ENCODE peak calls at places on chromosomes 7 and 10, in five cellular contexts. U is stomach, E is K562, M is sigmoid colon, S is upper lobe of left lung. P is an unnamed sample.

GRCh38 chr7:105454058-105454739 is 65.5 kb upstream of the SRPK2 start:
- DNase-seq in U (no peak), S (no peak), M (no peak), E (no peak), P (no peak)

GRCh38 chr10:118914626-118915025 is 114.9 kb upstream of the NANOS1 start:
- DNase-seq in E (no peak), S (no peak), M (no peak), U (no peak), P (no peak)

GRCh38 chr7:13908667-13909382 is 80.6 kb downstream of the ETV1 start:
- DNase-seq in M (no peak), E (no peak), U (no peak), S (no peak), P (no peak)

GRCh38 chr7:151202836-151203235 is 7.5 kb downstream of the H2BK1 start:
- DNase-seq in U (no peak), M (no peak), E (no peak), S (no peak), P (no peak)

GRCh38 chr7:101618916-101619315 is 10.2 kb downstream of the MYL10 start:
- DNase-seq in S (peak), M (no peak), E (no peak), U (no peak), P (no peak)

GRCh38 chr7:108307246-108307982 is 148.8 kb downstream of the NRCAM start:
- DNase-seq in M (no peak), E (no peak), S (no peak), U (no peak), P (no peak)

GRCh38 chr7:24566274-24566673 is 7.0 kb upstream of the PALS2 start:
- DNase-seq in U (no peak), E (no peak), M (no peak), S (no peak), P (no peak)

GRCh38 chr10:14624600-14624999 is 150.1 kb downstream of the FAM107B start:
- DNase-seq in E (no peak), S (no peak), M (no peak), U (no peak), P (no peak)

GRCh38 chr10:113965077-113965476 is 78.6 kb upstream of the ADRB1 start:
- DNase-seq in U (no peak), S (no peak), M (no peak), E (no peak), P (no peak)

GRCh38 chr7:30656611-30657010 is 25.6 kb downstream of the CRHR2 start:
- DNase-seq in S (no peak), E (no peak), U (no peak), M (peak), P (peak)

GRCh38 chr10:132793871-132794849 is 8.2 kb upstream of the NKX6-2 start:
- DNase-seq in S (peak), E (no peak), M (no peak), U (no peak), P (no peak)

GRCh38 chr7:39299695-39300094 is 266.5 kb upstream of the YAE1 start:
- DNase-seq in M (no peak), E (no peak), U (no peak), S (no peak), P (no peak)

GRCh38 chr7:105439174-105439893 is 50.6 kb upstream of the SRPK2 start:
- DNase-seq in E (peak), S (no peak), M (no peak), U (peak), P (no peak)

GRCh38 chr7:45923818-45924217 is 2.7 kb upstream of the IGFBP3 start:
- DNase-seq in E (no peak), U (no peak), S (no peak), M (no peak), P (no peak)

GRCh38 chr10:43926371-43926770 is 277.7 kb upstream of the ZNF32 start:
- DNase-seq in E (no peak), S (no peak), U (no peak), M (no peak), P (no peak)

GRCh38 chr7:132187869-132188789 is 388.1 kb downstream of the PLXNA4 start:
- DNase-seq in E (no peak), U (no peak), M (no peak), S (no peak), P (no peak)

GRCh38 chr10:48775206-48775517 is 90.5 kb downstream of the WDFY4 start:
- DNase-seq in S (no peak), U (no peak), E (no peak), M (no peak), P (no peak)

GRCh38 chr7:27409776-27410175 is 167.2 kb downstream of the EVX1 start:
- DNase-seq in S (no peak), E (no peak), M (no peak), U (no peak), P (no peak)

GRCh38 chr7:134140889-134141867 is 14.0 kb downstream of the LRGUK start:
- DNase-seq in M (peak), E (peak), U (peak), S (no peak), P (no peak)

GRCh38 chr10:60142736-60143135 is 236.4 kb upstream of the CCDC6 start:
- DNase-seq in E (no peak), M (no peak), S (no peak), U (no peak), P (no peak)

GRCh38 chr10:60144099-60144498 is 237.7 kb upstream of the CCDC6 start:
- DNase-seq in S (no peak), E (no peak), M (no peak), U (no peak), P (no peak)

GRCh38 chr10:60140681-60141632 is 234.6 kb upstream of the CCDC6 start:
- DNase-seq in S (no peak), U (no peak), E (peak), M (peak), P (no peak)

GRCh38 chr10:60139798-60140566 is 233.6 kb upstream of the CCDC6 start:
- DNase-seq in E (no peak), U (no peak), M (no peak), S (no peak), P (no peak)

GRCh38 chr10:60141916-60142559 is 235.7 kb upstream of the CCDC6 start:
- DNase-seq in E (peak), U (no peak), M (no peak), S (no peak), P (no peak)
- H3K27ac ChIP-seq in E (no peak), U (no peak), M (peak), S (no peak), P (peak)

GRCh38 chr7:122864016-122864415 is 22.2 kb downstream of the CADPS2 start:
- DNase-seq in E (no peak), M (no peak), S (no peak), U (no peak), P (no peak)
- TF ChIP-seq EP300 in E (no peak), M (no peak), S (no peak), U (no peak), P (no peak)

GRCh38 chr10:102509387-102509786 is 5.6 kb downstream of the SUFU start:
- DNase-seq in M (no peak), S (no peak), E (no peak), U (no peak), P (no peak)

GRCh38 chr10:102505462-102506115 is 1.8 kb downstream of the SUFU start:
- DNase-seq in S (no peak), M (peak), U (no peak), E (no peak), P (no peak)

GRCh38 chr10:102504976-102505300 is 1.2 kb downstream of the SUFU start:
- DNase-seq in S (no peak), E (no peak), M (peak), U (no peak), P (no peak)

GRCh38 chr10:102508506-102508905 is 4.7 kb downstream of the SUFU start:
- DNase-seq in M (no peak), E (no peak), U (no peak), S (no peak), P (no peak)

DNA sequence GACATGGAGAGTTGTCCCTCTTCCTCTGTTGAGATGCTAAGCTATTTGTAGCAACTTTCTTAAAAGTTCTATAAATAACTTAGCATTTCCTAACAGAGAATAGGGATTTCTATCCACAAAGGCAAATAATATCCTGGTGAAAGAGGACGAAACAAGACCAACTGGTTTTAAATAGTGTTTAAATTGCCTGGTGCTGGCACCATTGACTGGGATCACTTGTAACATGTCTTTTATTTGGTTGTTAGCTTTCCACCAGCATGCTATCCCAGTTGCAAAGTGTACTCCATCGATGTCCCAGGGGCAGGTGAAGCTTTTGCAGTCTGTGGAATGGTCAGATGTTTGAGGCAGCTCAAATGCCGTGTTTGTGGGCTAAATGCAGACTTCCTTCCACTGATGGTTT is 3.7 kb downstream of the SUFU start:
- DNase-seq in E (no peak), U (no peak), S (no peak), M (no peak), P (no peak)
- TF ChIP-seq POLR2AphosphoS5 in E (no peak), U (no peak), S (no peak), M (no peak), P (no peak)

GRCh38 chr7:65475040-65475726 is 101.5 kb downstream of the ZNF92 start:
- DNase-seq in S (no peak), E (no peak), U (no peak), M (no peak), P (no peak)
- H3K27ac ChIP-seq in S (no peak), E (no peak), U (no peak), M (no peak), P (no peak)

DNA sequence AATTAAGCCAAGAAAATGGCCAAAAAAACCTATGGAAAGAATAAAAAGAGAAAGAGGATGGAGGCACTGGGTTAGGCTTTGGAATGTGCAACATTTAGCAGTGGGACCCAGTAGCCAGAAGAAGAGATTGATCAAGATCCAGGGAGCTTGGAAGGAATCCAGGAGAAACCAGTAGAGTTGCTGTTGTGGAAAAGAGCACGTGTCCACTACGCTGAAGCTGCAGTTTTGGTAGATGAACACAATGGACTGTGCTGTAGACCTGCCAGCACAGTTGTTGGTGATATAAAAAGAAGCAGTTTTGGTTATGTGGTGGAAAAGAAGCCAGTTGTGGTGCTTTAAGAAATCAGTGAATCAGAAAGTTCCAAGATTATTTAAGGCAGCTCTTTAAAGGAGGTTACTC is 802.2 kb upstream of the POM121L12 start:
- DNase-seq in M (no peak), E (no peak), S (no peak), U (no peak), P (no peak)
- TF ChIP-seq EP300 in M (no peak), E (no peak), S (no peak), U (no peak), P (no peak)

GRCh38 chr7:31991846-31992245 is 78.4 kb downstream of the PDE1C start:
- DNase-seq in S (no peak), U (no peak), E (no peak), M (no peak), P (no peak)
- TF ChIP-seq POLR2AphosphoS5 in S (no peak), U (no peak), E (no peak), M (no peak), P (no peak)

DNA sequence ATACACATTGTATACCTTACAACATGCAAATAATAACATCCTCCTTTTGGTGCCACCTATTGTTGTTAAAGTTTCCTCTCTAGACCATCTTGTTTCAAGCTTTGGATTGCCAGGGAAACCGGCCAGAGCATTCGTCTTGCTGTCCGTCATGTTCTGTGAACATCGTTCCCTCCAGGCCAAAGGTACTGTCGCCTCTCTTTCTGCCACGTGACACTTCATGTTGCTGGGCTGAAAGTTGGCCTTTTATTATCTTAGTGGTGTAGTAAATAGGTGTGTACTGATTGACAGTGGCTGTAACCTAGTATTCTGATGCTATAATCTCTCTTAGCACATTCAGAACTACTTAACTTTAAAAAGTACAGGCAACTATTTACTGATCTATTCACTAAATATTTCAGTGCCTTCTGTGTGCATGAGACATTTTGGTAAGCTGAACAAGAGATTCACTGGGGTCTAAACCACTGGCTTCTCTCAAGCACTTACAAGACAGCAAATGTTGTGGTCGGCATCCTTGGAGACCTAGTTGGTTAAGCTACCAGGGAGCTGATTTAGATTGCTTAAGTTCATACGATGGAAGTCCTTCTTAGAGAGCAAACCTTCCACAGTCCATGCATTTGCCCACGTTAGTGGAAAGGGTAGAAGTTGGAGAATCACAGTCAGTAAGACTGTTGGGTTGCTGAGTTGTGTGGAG is 52.4 kb downstream of the SHH start:
- DNase-seq in U (no peak), E (no peak), M (no peak), S (no peak), P (no peak)
- H3K27ac ChIP-seq in U (no peak), E (no peak), M (no peak), S (no peak), P (no peak)

GRCh38 chr7:139340037-139340807 is 915 bp upstream of the FMC1 start:
- DNase-seq in M (peak), S (peak), U (peak), E (peak), P (peak)
- TF ChIP-seq EP300 in M (peak), S (peak), U (no peak), E (peak), P (no peak)